ENCODE peak calls at places on chromosomes 13 and 19, in five cellular contexts. L, I, R, E and J are unnamed samples.

GRCh38 chr19:24071078-24071477 is 15.9 kb upstream of the ZNF254 start:
- DNase-seq in I (no peak), E (no peak), L (no peak), R (no peak), J (no peak)

GRCh38 chr19:40414536-40415535 is 1.7 kb upstream of the PRX start:
- DNase-seq in E (no peak), I (no peak), R (no peak), L (no peak), J (no peak)

GRCh38 chr13:100543872-100544602 is 44.6 kb downstream of the GGACT start:
- DNase-seq in I (peak), E (no peak), R (no peak), L (no peak), J (no peak)

GRCh38 chr13:112983428-112984196 is 14.6 kb downstream of the MCF2L start:
- DNase-seq in L (no peak), R (no peak), I (no peak), E (no peak), J (no peak)

GRCh38 chr13:49641810-49642291 is 13.5 kb downstream of the ARL11 start:
- DNase-seq in I (peak), R (no peak), L (peak), E (no peak), J (no peak)

GRCh38 chr13:70732611-70733010 is 624.4 kb upstream of the KLHL1 start:
- DNase-seq in L (no peak), R (no peak), E (no peak), I (no peak), J (no peak)

GRCh38 chr13:40187324-40187795 is 479.1 kb downstream of the FOXO1 start:
- DNase-seq in L (no peak), I (no peak), E (no peak), R (no peak), J (no peak)

GRCh38 chr13:28820099-28821051 is at the start of gene MTUS2:
- DNase-seq in I (no peak), L (no peak), R (no peak), E (peak), J (no peak)

GRCh38 chr13:22793598-22794134 is 387.1 kb upstream of the SGCG start:
- DNase-seq in E (no peak), I (peak), L (no peak), R (no peak), J (no peak)

GRCh38 chr19:7512400-7512851 is 3.5 kb upstream of the ZNF358 start:
- DNase-seq in E (no peak), R (no peak), I (no peak), L (no peak), J (no peak)

GRCh38 chr13:25683662-25684370 is 312.0 kb downstream of the ATP8A2 start:
- DNase-seq in L (no peak), R (no peak), I (no peak), E (no peak), J (no peak)

GRCh38 chr19:5281588-5281987 is 59.0 kb downstream of the PTPRS start:
- DNase-seq in I (no peak), L (peak), R (no peak), E (no peak), J (no peak)

GRCh38 chr13:74168263-74168675 is 34.1 kb upstream of the KLF12 start:
- DNase-seq in L (no peak), E (no peak), I (no peak), R (no peak), J (no peak)

GRCh38 chr13:33817843-33818661 is at the start of gene RFC3:
- DNase-seq in E (peak), I (peak), R (peak), L (peak), J (peak)

GRCh38 chr19:1027953-1028902 is 1.8 kb downstream of the CNN2 start:
- DNase-seq in I (peak), R (no peak), L (peak), E (no peak), J (peak)

GRCh38 chr13:40637644-40638043 is 28.8 kb downstream of the FOXO1 start:
- DNase-seq in E (no peak), I (no peak), L (no peak), R (no peak), J (no peak)

GRCh38 chr19:40659116-40659515 is 31.3 kb downstream of the NUMBL start:
- DNase-seq in L (no peak), I (no peak), E (no peak), R (no peak), J (no peak)

GRCh38 chr13:97255515-97255999 is 33.4 kb downstream of the MBNL2 start:
- DNase-seq in E (no peak), L (no peak), I (peak), R (no peak), J (no peak)

GRCh38 chr19:43782689-43783231 is 2.0 kb upstream of the KCNN4 start:
- DNase-seq in I (no peak), E (no peak), L (no peak), R (no peak), J (no peak)

GRCh38 chr19:16435999-16436650 is 35.6 kb downstream of the EPS15L1 start:
- DNase-seq in E (no peak), R (no peak), L (peak), I (peak), J (no peak)

GRCh38 chr19:9865732-9866627 is 30.9 kb downstream of the PIN1 start:
- DNase-seq in E (no peak), L (no peak), R (no peak), I (no peak), J (no peak)

GRCh38 chr19:12886943-12887747 is at the start of gene KLF1:
- DNase-seq in I (no peak), L (no peak), E (no peak), R (no peak), J (no peak)

GRCh38 chr19:19203012-19203856 is at the start of gene NR2C2AP:
- DNase-seq in E (peak), L (peak), R (peak), I (peak), J (peak)

GRCh38 chr19:12464769-12465725 is 19.6 kb downstream of the ZNF709 start:
- DNase-seq in E (no peak), I (no peak), R (no peak), L (no peak), J (no peak)

GRCh38 chr19:8074501-8074900 is 21.9 kb downstream of the CCL25 start:
- DNase-seq in L (no peak), I (no peak), E (no peak), R (no peak), J (no peak)

GRCh38 chr19:35693835-35694599 is 10.3 kb upstream of the ZBTB32 start:
- DNase-seq in R (peak), I (peak), E (peak), L (peak), J (peak)

GRCh38 chr19:1690570-1691307 is 38.3 kb upstream of the TCF3 start:
- DNase-seq in L (no peak), I (no peak), R (no peak), E (no peak), J (no peak)

GRCh38 chr13:63190742-63191141 is 1775.1 kb upstream of the PCDH20 start:
- DNase-seq in R (no peak), E (no peak), L (peak), I (peak), J (no peak)

GRCh38 chr19:37361994-37362393 is 8.9 kb upstream of the ZNF527 start:
- DNase-seq in I (peak), R (no peak), L (no peak), E (no peak), J (no peak)

DNA sequence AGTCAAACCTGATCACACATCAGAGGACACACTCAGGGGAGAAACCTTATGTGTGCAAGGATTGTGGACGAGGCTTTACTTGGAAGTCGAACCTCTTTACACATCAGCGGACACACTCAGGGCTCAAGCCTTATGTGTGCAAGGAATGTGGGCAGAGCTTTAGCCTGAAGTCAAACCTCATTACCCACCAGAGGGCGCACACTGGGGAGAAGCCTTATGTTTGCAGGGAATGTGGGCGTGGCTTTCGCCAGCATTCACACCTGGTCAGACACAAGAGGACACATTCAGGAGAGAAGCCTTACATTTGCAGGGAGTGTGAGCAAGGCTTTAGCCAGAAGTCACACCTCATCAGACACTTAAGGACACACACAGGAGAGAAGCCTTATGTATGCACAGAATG is 8.2 kb upstream of the ZNF527 start:
- DNase-seq in I (no peak), E (no peak), R (no peak), L (no peak), J (no peak)
- TF ChIP-seq CTCF in I (peak), E (no peak), R (no peak), L (peak), J (no peak)

GRCh38 chr19:32357720-32358119 is 12.3 kb downstream of the ZNF507 start:
- DNase-seq in L (no peak), R (no peak), E (no peak), I (no peak), J (no peak)
- TF ChIP-seq CTCF in L (peak), R (no peak), E (peak), I (no peak), J (peak)

DNA sequence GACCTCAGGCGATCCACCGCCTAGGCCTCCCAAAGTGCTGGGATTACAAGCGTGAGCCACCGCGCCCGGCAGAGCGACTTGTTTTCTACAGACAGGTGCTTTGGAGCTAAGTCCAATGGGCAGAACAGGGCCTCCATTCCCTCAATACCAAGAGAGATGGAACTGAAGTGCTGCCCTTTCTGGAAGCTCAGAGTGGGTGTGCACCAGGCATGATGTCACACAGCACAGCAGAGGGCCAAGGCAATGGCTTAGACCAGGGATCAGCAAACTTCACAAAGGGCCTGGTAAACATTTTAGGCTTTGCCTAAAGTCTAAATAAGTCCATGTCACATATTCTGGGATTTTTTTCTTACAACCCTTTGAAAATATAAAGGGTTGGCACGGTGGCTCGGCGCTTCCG is 21.3 kb downstream of the TLE6 start:
- DNase-seq in L (no peak), E (no peak), R (no peak), I (no peak), J (no peak)
- TF ChIP-seq CTCF in L (no peak), E (no peak), R (no peak), I (no peak), J (no peak)

GRCh38 chr19:54477650-54478049 is 4.6 kb upstream of the CDC42EP5 start:
- DNase-seq in E (no peak), R (no peak), I (no peak), L (no peak), J (no peak)
- TF ChIP-seq CTCF in E (no peak), R (no peak), I (no peak), L (no peak), J (no peak)

DNA sequence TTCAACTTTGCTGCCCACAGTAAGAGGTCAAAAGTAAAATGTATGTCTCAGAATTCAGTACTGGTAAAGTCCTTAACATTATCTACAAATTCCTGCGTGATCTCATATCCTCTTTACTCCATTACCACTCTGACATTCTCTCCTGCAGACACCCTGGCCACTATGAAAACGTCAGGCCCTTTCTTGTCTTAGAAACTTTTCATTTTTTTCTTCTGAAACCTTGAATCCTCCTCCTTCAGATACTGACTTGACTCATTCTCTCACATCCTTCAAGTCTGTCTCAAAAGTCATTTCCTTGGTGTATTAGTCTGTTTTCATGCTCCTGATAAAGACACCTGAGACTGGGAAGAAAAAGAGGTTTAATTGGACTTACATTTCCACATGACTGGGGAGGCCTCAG is 262.3 kb downstream of the POU4F1 start:
- DNase-seq in E (no peak), L (no peak), R (no peak), I (no peak), J (no peak)
- TF ChIP-seq CTCF in E (no peak), L (no peak), R (no peak), I (no peak), J (no peak)

GRCh38 chr19:15196683-15197005 is 4.2 kb downstream of the NOTCH3 start:
- DNase-seq in E (no peak), I (no peak), R (no peak), L (no peak), J (no peak)

GRCh38 chr19:15194938-15195337 is 5.9 kb downstream of the NOTCH3 start:
- DNase-seq in L (peak), I (peak), E (peak), R (no peak), J (no peak)

GRCh38 chr19:15197275-15198005 is 3.4 kb downstream of the NOTCH3 start:
- DNase-seq in R (no peak), E (no peak), I (no peak), L (peak), J (no peak)

GRCh38 chr19:15195987-15196682 is 4.7 kb downstream of the NOTCH3 start:
- DNase-seq in R (no peak), I (no peak), E (no peak), L (no peak), J (peak)

DNA sequence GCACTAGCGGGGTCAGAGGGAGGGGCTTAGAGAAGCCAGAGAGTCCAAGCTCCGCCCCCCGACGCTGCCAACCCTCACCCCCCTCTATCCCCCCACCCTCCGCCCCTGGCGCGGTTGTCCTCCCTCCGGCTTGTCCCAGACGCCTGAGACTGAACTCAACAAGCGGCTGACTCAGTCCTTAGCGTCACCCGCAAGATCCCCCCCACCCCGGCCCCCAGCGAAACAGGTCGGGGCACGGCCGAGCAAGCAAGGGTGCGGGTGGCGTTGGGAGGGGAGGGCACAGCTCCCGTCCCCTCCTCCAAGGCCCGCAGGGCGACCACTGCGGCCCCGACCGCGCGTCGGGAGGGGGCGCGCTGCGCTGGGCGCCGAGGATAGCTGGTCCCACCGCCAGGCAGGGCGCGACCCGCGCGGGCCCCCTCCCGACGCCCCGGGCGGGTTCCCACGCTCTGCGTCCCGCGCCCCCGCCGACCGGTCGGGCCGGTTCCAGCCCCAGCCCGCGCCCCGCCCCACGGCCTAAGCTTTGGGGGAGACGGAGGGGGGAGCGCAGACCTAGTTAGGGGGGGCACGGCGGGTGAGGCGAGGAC is 5.3 kb downstream of the NOTCH3 start:
- DNase-seq in E (no peak), R (peak), I (peak), L (peak), J (peak)
- TF ChIP-seq CTCF in E (no peak), R (no peak), I (peak), L (no peak), J (no peak)